ENCODE peak calls at places on chromosomes 6 and 20, in six cellular contexts. Q, L, W, G, C and P are unnamed samples. For H3K4me1, the result is how much of the 10 kb centered on the place peaks cover.

GRCh38 chr20:57030611-57031600 is 235.5 kb downstream of the BMP7 start:
- DNase-seq in W (no peak), C (peak), G (peak), L (no peak), Q (no peak), P (no peak)

GRCh38 chr20:8155848-8156602 is 24.0 kb downstream of the PLCB1 start:
- DNase-seq in Q (no peak), L (no peak), G (peak), C (no peak), W (no peak), P (no peak)

GRCh38 chr6:125507987-125508655 is 206.4 kb upstream of the HDDC2 start:
- DNase-seq in G (no peak), C (peak), L (no peak), Q (no peak), W (no peak), P (no peak)

GRCh38 chr20:52001999-52002666 is 189.4 kb downstream of the ZFP64 start:
- DNase-seq in C (peak), Q (peak), W (peak), G (peak), L (no peak), P (peak)

GRCh38 chr6:116461563-116462507 is 660 bp downstream of the CALHM6 start:
- DNase-seq in C (peak), W (no peak), G (no peak), Q (peak), L (peak), P (no peak)

GRCh38 chr6:125262026-125263013 is 39.4 kb downstream of the HDDC2 start:
- DNase-seq in W (no peak), C (no peak), Q (no peak), L (no peak), G (no peak), P (no peak)

GRCh38 chr20:826695-827323 is 6.7 kb upstream of the FAM110A start:
- DNase-seq in W (no peak), C (no peak), Q (no peak), G (no peak), L (no peak), P (no peak)

GRCh38 chr6:115882174-115882573 is 178.5 kb downstream of the FRK start:
- DNase-seq in L (no peak), G (peak), C (peak), W (peak), Q (no peak), P (no peak)

GRCh38 chr20:10556519-10557083 is 117.2 kb downstream of the JAG1 start:
- DNase-seq in G (no peak), C (no peak), L (no peak), W (no peak), Q (no peak), P (no peak)

DNA sequence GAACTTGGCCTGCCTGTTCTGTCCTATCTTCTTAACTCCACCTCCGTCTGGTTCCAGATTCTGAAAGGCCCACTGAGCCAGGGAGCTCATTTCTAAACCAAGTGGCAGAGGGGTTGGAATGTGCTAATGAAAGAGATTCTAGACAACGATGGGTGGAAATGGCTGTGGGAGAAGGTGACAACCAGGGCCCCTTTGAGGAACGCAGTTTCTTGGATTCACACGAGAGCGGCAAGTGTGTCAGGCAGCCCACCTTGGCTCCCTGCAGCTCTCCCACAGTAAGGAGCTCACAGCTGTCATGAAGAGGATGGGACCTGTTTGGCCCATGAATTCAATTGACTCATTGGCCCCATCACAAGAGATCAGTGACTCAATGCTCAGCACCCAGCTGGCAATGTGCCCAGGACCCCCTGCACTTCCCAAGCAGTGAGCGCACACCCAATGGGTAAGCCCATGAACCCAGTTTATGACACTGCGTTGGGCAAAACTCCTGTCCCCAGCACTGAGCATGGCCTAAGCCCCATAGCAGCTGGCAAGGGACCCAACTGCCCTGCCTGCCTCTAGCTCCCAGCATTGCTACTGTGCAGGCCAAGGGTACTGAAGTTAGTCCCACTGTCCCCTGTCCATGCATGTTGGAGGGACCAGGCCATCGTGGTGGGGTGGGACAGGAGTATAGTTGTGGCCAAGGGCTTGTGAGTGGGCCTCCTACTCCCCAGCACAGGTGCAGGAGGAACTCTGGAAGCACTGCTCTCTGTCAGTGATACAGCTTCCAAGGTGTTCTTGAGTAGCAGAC is 16.4 kb downstream of the MRPS18A start:
- DNase-seq in L (no peak), G (no peak), Q (no peak), W (no peak), C (no peak), P (no peak)
- H3K4me1 ChIP-seq in L (under half), G (under half), Q (under half), W (under half), C (under half), P (under half)

GRCh38 chr6:47248446-47248845 is 61.3 kb downstream of the TNFRSF21 start:
- DNase-seq in W (no peak), L (no peak), Q (peak), C (no peak), G (no peak), P (peak)
- TF ChIP-seq EZH2phosphoT487 in W (no peak), L (no peak), Q (no peak), C (no peak), G (no peak), P (no peak)

GRCh38 chr6:10404799-10405524 is 9.9 kb downstream of the TFAP2A start:
- DNase-seq in Q (peak), C (no peak), W (no peak), L (no peak), G (peak), P (no peak)
- H3K4me1 ChIP-seq in Q (half or more), C (under half), W (under half), L (under half), G (half or more), P (under half)

GRCh38 chr6:52724406-52725121 is 38.7 kb downstream of the GSTA2 start:
- DNase-seq in W (peak), L (peak), Q (peak), C (peak), G (peak), P (peak)

GRCh38 chr6:52726741-52727535 is 36.3 kb downstream of the GSTA2 start:
- DNase-seq in G (peak), Q (no peak), L (peak), C (no peak), W (no peak), P (no peak)

GRCh38 chr6:52725133-52725529 is 38.1 kb downstream of the GSTA2 start:
- DNase-seq in W (no peak), Q (no peak), G (peak), C (peak), L (no peak), P (no peak)

GRCh38 chr6:52726193-52726542 is 37.1 kb downstream of the GSTA2 start:
- DNase-seq in Q (no peak), L (no peak), W (no peak), C (no peak), G (no peak), P (no peak)

GRCh38 chr6:52725530-52726192 is 37.6 kb downstream of the GSTA2 start:
- DNase-seq in Q (no peak), L (no peak), G (peak), W (no peak), C (peak), P (no peak)
- TF ChIP-seq EZH2phosphoT487 in Q (no peak), L (no peak), G (no peak), W (no peak), C (no peak), P (no peak)

DNA sequence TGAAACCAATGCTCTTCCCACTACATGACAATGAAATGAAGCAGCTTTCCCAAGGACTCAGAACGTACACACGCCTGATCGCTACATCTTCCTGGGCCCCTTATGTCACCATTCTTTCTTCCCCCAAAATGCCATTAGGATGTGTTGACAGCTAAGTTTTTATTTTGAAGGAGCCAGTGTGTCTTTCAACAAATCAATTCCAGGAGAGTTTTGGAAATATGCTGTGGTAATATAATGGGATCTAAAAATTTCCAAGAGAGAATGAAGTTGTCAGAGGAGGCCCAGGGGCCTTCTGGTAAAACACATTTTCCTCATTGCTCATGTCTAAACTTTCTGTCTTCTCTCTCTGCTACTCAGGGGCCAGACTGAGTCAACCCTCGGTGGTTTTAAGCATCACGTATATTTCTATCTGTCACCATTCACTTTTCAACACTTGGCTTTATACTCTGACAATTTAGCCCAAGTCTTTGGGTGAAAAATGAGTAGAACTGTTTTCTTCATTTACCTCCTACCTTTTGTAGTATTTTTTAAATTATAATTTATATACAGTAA is 98.2 kb upstream of the COL21A1 start:
- DNase-seq in W (no peak), G (no peak), C (no peak), Q (no peak), L (no peak), P (no peak)
- H3K4me1 ChIP-seq in W (under half), G (under half), C (under half), Q (under half), L (under half), P (under half)

GRCh38 chr6:1856381-1856780 is 246.7 kb downstream of the FOXC1 start:
- DNase-seq in W (no peak), Q (no peak), G (no peak), C (peak), L (no peak), P (peak)
- TF ChIP-seq EZH2phosphoT487 in W (no peak), Q (no peak), G (no peak), C (no peak), L (no peak), P (no peak)

GRCh38 chr20:1875169-1875554 is 20.0 kb upstream of the SIRPA start:
- DNase-seq in W (no peak), C (no peak), Q (no peak), L (no peak), G (no peak), P (no peak)
- H3K4me1 ChIP-seq in W (under half), C (under half), Q (under half), L (under half), G (under half), P (under half)

DNA sequence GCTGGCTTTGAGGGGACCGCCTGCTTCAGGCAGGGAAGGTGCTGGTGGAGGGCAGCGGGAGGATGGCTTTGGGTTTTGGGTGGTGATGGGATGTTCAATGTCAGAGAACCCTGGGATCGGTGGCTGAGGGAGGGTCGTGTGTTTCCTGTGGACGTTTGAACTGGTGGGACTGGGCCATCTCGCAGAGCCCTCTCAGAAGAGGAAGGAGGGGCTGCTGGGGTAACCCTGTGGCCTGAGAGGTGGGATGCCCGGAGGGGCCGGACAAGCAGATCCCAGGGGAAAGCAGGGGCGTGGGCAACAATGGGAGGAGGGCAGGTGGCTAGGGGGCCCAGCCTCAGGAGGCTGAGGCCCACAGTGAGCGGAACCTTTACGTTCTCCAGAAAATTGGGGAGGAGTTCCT is 34.9 kb downstream of the PYGB start:
- DNase-seq in W (no peak), L (no peak), Q (no peak), G (no peak), C (no peak), P (no peak)
- TF ChIP-seq EZH2phosphoT487 in W (no peak), L (no peak), Q (no peak), G (no peak), C (no peak), P (no peak)

GRCh38 chr20:58667975-58668374 is 16.9 kb downstream of the STX16 start:
- DNase-seq in W (no peak), L (no peak), C (no peak), Q (no peak), G (no peak), P (no peak)
- H3K4me1 ChIP-seq in W (under half), L (under half), C (under half), Q (under half), G (under half), P (under half)

DNA sequence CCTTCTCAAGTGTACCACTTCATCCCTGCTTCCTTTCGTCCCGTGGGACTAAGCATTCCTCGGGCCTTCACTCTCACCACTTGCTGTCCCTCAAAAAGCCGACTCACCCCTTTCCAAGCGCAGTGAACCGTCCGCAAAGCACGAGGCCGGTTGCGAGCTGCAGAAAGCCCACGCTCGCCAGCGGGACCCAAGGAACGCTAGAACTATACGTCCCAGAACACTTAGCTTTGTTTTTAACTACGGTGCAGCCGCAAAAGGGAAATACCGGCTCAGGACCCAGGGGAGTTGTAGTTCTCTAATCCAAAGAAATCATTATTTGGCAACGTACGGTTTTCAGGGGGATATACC is 457 bp upstream of the POLR1H start:
- DNase-seq in L (peak), G (no peak), C (peak), W (no peak), Q (peak), P (peak)
- TF ChIP-seq EZH2phosphoT487 in L (no peak), G (no peak), C (no peak), W (no peak), Q (no peak), P (no peak)